ENCODE peak calls at places on chromosome 19, in six cellular contexts. B, I, G, H, N and Q are unnamed samples.

GRCh38 chr19:10399878-10400277 is 3.5 kb downstream of the CDC37 start:
- DNase-seq in G (no peak), H (no peak), B (no peak), I (no peak), N (no peak), Q (no peak)

GRCh38 chr19:38769635-38770211 is 3.6 kb downstream of the LGALS7 start:
- DNase-seq in N (peak), I (peak), H (no peak), G (peak), B (peak), Q (peak)

GRCh38 chr19:461664-462551 is 1.1 kb upstream of the SHC2 start:
- DNase-seq in H (peak), G (no peak), N (no peak), I (no peak), B (no peak), Q (peak)

GRCh38 chr19:40585677-40586422 is 9.2 kb downstream of the SHKBP1 start:
- DNase-seq in N (no peak), I (peak), B (peak), H (no peak), G (no peak), Q (peak)

GRCh38 chr19:1521636-1522035 is 2.2 kb upstream of the PLK5 start:
- DNase-seq in I (no peak), H (no peak), N (no peak), B (no peak), G (no peak), Q (peak)

GRCh38 chr19:42370068-42370520 is 20.0 kb downstream of the CNFN start:
- DNase-seq in I (no peak), N (no peak), B (no peak), H (peak), G (no peak), Q (no peak)

GRCh38 chr19:31444931-31445330 is 95.7 kb upstream of the TSHZ3 start:
- DNase-seq in B (no peak), H (no peak), G (no peak), N (no peak), I (no peak), Q (no peak)

GRCh38 chr19:14476663-14477401 is 1.7 kb upstream of the PTGER1 start:
- DNase-seq in I (peak), B (peak), G (peak), N (no peak), H (no peak), Q (peak)

GRCh38 chr19:38736036-38736412 is 8.2 kb downstream of the CAPN12 start:
- DNase-seq in I (no peak), N (no peak), B (no peak), H (peak), G (peak), Q (peak)

GRCh38 chr19:55479045-55479444 is 2.6 kb downstream of the ZNF628 start:
- DNase-seq in G (no peak), N (no peak), H (no peak), I (no peak), B (no peak), Q (no peak)

GRCh38 chr19:10095622-10095947 is 6.9 kb downstream of the ANGPTL6 start:
- DNase-seq in B (no peak), G (no peak), H (no peak), I (no peak), N (no peak), Q (no peak)

GRCh38 chr19:22545751-22546150 is 88.4 kb upstream of the ZNF492 start:
- DNase-seq in G (no peak), I (peak), N (no peak), H (peak), B (no peak), Q (no peak)

GRCh38 chr19:6271721-6272410 is 7.9 kb downstream of the MLLT1 start:
- DNase-seq in B (peak), H (peak), G (no peak), N (no peak), I (no peak), Q (peak)

GRCh38 chr19:7013678-7014077 is 7.6 kb downstream of the MBD3L2B start:
- DNase-seq in B (no peak), G (no peak), N (no peak), H (no peak), I (peak), Q (peak)

GRCh38 chr19:3137139-3137538 is 1.3 kb downstream of the GNA15 start:
- DNase-seq in H (no peak), B (no peak), G (no peak), N (no peak), I (no peak), Q (no peak)

GRCh38 chr19:51799311-51799997 is 4.5 kb downstream of the FPR3 start:
- DNase-seq in B (peak), I (peak), N (no peak), G (no peak), H (no peak), Q (peak)

GRCh38 chr19:30882411-30883005 is 466.7 kb downstream of the TSHZ3 start:
- DNase-seq in B (no peak), N (no peak), H (no peak), G (no peak), I (no peak), Q (no peak)

GRCh38 chr19:35013820-35014754 is 14.0 kb downstream of the GRAMD1A start:
- DNase-seq in I (no peak), B (no peak), H (no peak), G (peak), N (no peak), Q (no peak)

GRCh38 chr19:1837625-1838105 is 10.6 kb downstream of the REXO1 start:
- DNase-seq in H (peak), I (peak), N (no peak), G (peak), B (no peak), Q (peak)

GRCh38 chr19:51702754-51703654 is 9.9 kb downstream of the SPACA6 start:
- DNase-seq in N (no peak), I (no peak), H (no peak), B (no peak), G (no peak), Q (no peak)

GRCh38 chr19:19292607-19293006 is 19.5 kb upstream of the TM6SF2 start:
- DNase-seq in G (no peak), H (no peak), B (no peak), N (no peak), I (no peak), Q (no peak)

GRCh38 chr19:47130120-47130588 is 481 bp upstream of the SAE1 start:
- DNase-seq in B (no peak), I (no peak), H (no peak), G (no peak), N (no peak), Q (no peak)

GRCh38 chr19:1811472-1811894 is 593 bp downstream of the ATP8B3 start:
- DNase-seq in B (peak), G (peak), H (peak), N (peak), I (peak), Q (peak)

GRCh38 chr19:2887391-2887914 is 13.3 kb upstream of the ZNF57 start:
- DNase-seq in H (peak), G (no peak), I (peak), B (peak), N (no peak), Q (peak)

GRCh38 chr19:45473366-45474190 is 5.8 kb downstream of the FOSB start:
- DNase-seq in H (no peak), B (peak), N (no peak), G (peak), I (no peak), Q (peak)